ENCODE peak calls at places on chromosomes 5 and 9, in six cellular contexts. R is effector memory CD8-positive, alpha-beta T cell; O is Calu3; B is SW480; H is AG09309; G is frontal cortex. L is an unnamed sample.

GRCh38 chr5:136194611-136195010 is 1.6 kb upstream of the SMIM32 start:
- DNase-seq in R (no peak), O (no peak), B (no peak), H (no peak), G (no peak), L (no peak)

GRCh38 chr5:31144364-31144763 is 49.1 kb upstream of the CDH6 start:
- DNase-seq in R (no peak), O (no peak), B (no peak), H (no peak), G (no peak), L (no peak)

GRCh38 chr5:79552984-79553383 is 39.0 kb upstream of the HOMER1 start:
- DNase-seq in R (no peak), O (no peak), B (no peak), H (no peak), G (no peak), L (no peak)

GRCh38 chr5:125162714-125163113 is 416.3 kb upstream of the ZNF608 start:
- DNase-seq in R (no peak), O (no peak), B (no peak), H (no peak), G (no peak), L (no peak)

GRCh38 chr9:131273146-131273545 is 3.2 kb downstream of the FAM78A start:
- DNase-seq in R (no peak), O (no peak), B (no peak), H (no peak), G (no peak), L (no peak)

GRCh38 chr5:2039180-2039531 is 156.4 kb upstream of the IRX4 start:
- DNase-seq in R (no peak), O (no peak), B (no peak), H (no peak), G (no peak), L (no peak)

GRCh38 chr5:2181164-2181956 is 298.6 kb upstream of the IRX4 start:
- DNase-seq in R (no peak), O (no peak), B (no peak), H (no peak), G (no peak), L (no peak)

GRCh38 chr9:72396247-72397091 is 31.5 kb upstream of the ZFAND5 start:
- DNase-seq in R (no peak), O (no peak), B (peak), H (no peak), G (no peak), L (no peak)

GRCh38 chr9:38404314-38404713 is 11.8 kb downstream of the ALDH1B1 start:
- DNase-seq in R (no peak), O (no peak), B (no peak), H (no peak), G (no peak), L (no peak)

GRCh38 chr9:89078860-89079259 is 87.6 kb downstream of the S1PR3 start:
- DNase-seq in R (no peak), O (no peak), B (no peak), H (peak), G (no peak), L (no peak)

GRCh38 chr5:94690778-94691177 is 72.3 kb downstream of the SLF1 start:
- DNase-seq in R (no peak), O (no peak), B (no peak), H (no peak), G (no peak), L (no peak)

L was measured in activated T-helper 1 cell treated with anti-CD3 and anti-CD28 coated beads, Interleukin-2, amount 50 U/mL, for 16 hours.